ENCODE peak calls at places on chromosomes 1 and 21, in ten cellular contexts. Y is stimulated activated CD4-positive, alpha-beta T cell treated with anti-CD3 and anti-CD28 coated beads, Interleukin-1b, Interleukin-23, amount 100 ng/mL, for 1 hour; X is iris pigment epithelial cell; U is uterus; G is left lobe of liver; E is fibroblast of the aortic adventitia; D is head of caudate nucleus; P is NCI-H2171 treated with DMSO at 0.1 percent for 48 hours; K is activated naive CD4-positive, alpha-beta T cell; H is stimulated activated CD8-positive, alpha-beta memory T cell treated with anti-CD3 and anti-CD28 coated beads, Interleukin-4, amount 100 ng/mL, for 1 hour. B is an unnamed sample.

GRCh38 chr1:215567491-215568286 is 585 bp downstream of the KCTD3 start:
- DNase-seq in Y (peak; percentile 2), X (peak; percentile 49), U (peak; percentile 45), G (peak; percentile 64), E (peak; percentile 55), D (peak; percentile 75), P (peak; percentile 82), K (peak; percentile 4), H (no peak), B (peak; percentile 68)

GRCh38 chr1:154730251-154730650 is 122.3 kb upstream of the ADAR start:
- DNase-seq in Y (no peak), X (peak; percentile 60), U (no peak), G (no peak), E (peak; percentile 53), D (no peak), P (no peak), K (no peak), H (no peak), B (peak; percentile 90)

GRCh38 chr1:245493029-245493428 is 338.2 kb downstream of the KIF26B start:
- DNase-seq in Y (no peak), X (peak; percentile 15), U (no peak), G (no peak), E (no peak), D (no peak), P (no peak), K (no peak), H (no peak), B (no peak)

GRCh38 chr1:93164816-93165215 is 15.4 kb downstream of the TMED5 start:
- DNase-seq in Y (no peak), X (no peak), U (no peak), G (no peak), E (no peak), D (no peak), P (no peak), K (no peak), H (no peak), B (no peak)

GRCh38 chr1:29247044-29247443 is 10.7 kb downstream of the PTPRU start:
- DNase-seq in Y (no peak), X (no peak), U (no peak), G (no peak), E (no peak), D (no peak), P (no peak), K (no peak), H (no peak), B (no peak)

GRCh38 chr1:228163776-228164534 is 1.6 kb upstream of the IBA57 start:
- DNase-seq in Y (no peak), X (no peak), U (peak; percentile 20), G (peak; percentile 44), E (no peak), D (no peak), P (no peak), K (no peak), H (no peak), B (no peak)

GRCh38 chr21:25396135-25396711 is 211.1 kb downstream of the MRPL39 start:
- DNase-seq in Y (peak; percentile 43), X (no peak), U (no peak), G (no peak), E (no peak), D (no peak), P (no peak), K (no peak), H (no peak), B (no peak)

GRCh38 chr1:164510435-164510834 is 48.5 kb upstream of the PBX1 start:
- DNase-seq in Y (no peak), X (peak; percentile 4), U (no peak), G (no peak), E (peak; percentile 59), D (no peak), P (peak; percentile 2), K (no peak), H (no peak), B (no peak)

GRCh38 chr1:11719313-11720032 is 16.5 kb upstream of the AGTRAP start:
- DNase-seq in Y (peak; percentile 86), X (peak; percentile 45), U (peak; percentile 82), G (peak; percentile 77), E (peak; percentile 77), D (peak; percentile 92), P (peak; percentile 83), K (peak; percentile 87), H (peak; percentile 77), B (peak; percentile 82)

GRCh38 chr1:56376188-56376984 is 203.0 kb downstream of the PLPP3 start:
- DNase-seq in Y (no peak), X (peak; percentile 8), U (peak; percentile 71), G (no peak), E (peak; percentile 77), D (no peak), P (no peak), K (no peak), H (no peak), B (no peak)

GRCh38 chr1:31063636-31064035 is 1.9 kb downstream of the PUM1 start:
- DNase-seq in Y (no peak), X (peak; percentile 28), U (no peak), G (no peak), E (peak; percentile 26), D (no peak), P (no peak), K (no peak), H (no peak), B (no peak)

GRCh38 chr21:37367301-37367757 is 756 bp downstream of the DYRK1A start:
- DNase-seq in Y (peak; percentile 12), X (no peak), U (no peak), G (no peak), E (no peak), D (peak; percentile 42), P (no peak), K (no peak), H (no peak), B (no peak)

GRCh38 chr1:43822040-43822439 is 111.6 kb upstream of the ARTN start:
- DNase-seq in Y (no peak), X (peak; percentile 78), U (peak; percentile 26), G (no peak), E (peak; percentile 92), D (no peak), P (no peak), K (no peak), H (no peak), B (no peak)

GRCh38 chr1:5651496-5651895 is 340.7 kb downstream of the NPHP4 start:
- DNase-seq in Y (no peak), X (no peak), U (no peak), G (peak; percentile 28), E (no peak), D (no peak), P (no peak), K (no peak), H (no peak), B (no peak)

GRCh38 chr1:3712573-3713535 is 39.4 kb upstream of the CCDC27 start:
- DNase-seq in Y (no peak), X (no peak), U (no peak), G (no peak), E (no peak), D (peak; percentile 94), P (peak; percentile 13), K (no peak), H (no peak), B (no peak)

GRCh38 chr1:41476807-41477361 is 7.6 kb downstream of the EDN2 start:
- DNase-seq in Y (no peak), X (no peak), U (no peak), G (peak; percentile 97), E (no peak), D (no peak), P (no peak), K (no peak), H (no peak), B (peak; percentile 82)

GRCh38 chr1:208235983-208236761 is 8.0 kb downstream of the PLXNA2 start:
- DNase-seq in Y (no peak), X (peak; percentile 87), U (peak; percentile 74), G (no peak), E (peak; percentile 85), D (no peak), P (no peak), K (no peak), H (no peak), B (peak; percentile 63)

GRCh38 chr1:83055391-83056170 is 943.4 kb downstream of the TTLL7 start:
- DNase-seq in Y (no peak), X (no peak), U (no peak), G (no peak), E (peak; percentile 54), D (no peak), P (no peak), K (no peak), H (no peak), B (no peak)

GRCh38 chr21:43370888-43371570 is 55.9 kb downstream of the SIK1 start:
- DNase-seq in Y (no peak), X (no peak), U (no peak), G (no peak), E (no peak), D (no peak), P (no peak), K (no peak), H (no peak), B (no peak)

GRCh38 chr1:115669886-115670285 is 28.1 kb downstream of the VANGL1 start:
- DNase-seq in Y (no peak), X (peak; percentile 27), U (no peak), G (no peak), E (peak; percentile 15), D (no peak), P (no peak), K (no peak), H (no peak), B (no peak)

GRCh38 chr1:248576219-248576980 is 1.8 kb upstream of the OR2T34 start:
- DNase-seq in Y (no peak), X (no peak), U (no peak), G (no peak), E (no peak), D (no peak), P (no peak), K (no peak), H (no peak), B (no peak)

GRCh38 chr21:35565204-35565611 is 495.1 kb downstream of the SETD4 start:
- DNase-seq in Y (no peak), X (peak; percentile 83), U (no peak), G (no peak), E (peak; percentile 89), D (no peak), P (no peak), K (no peak), H (no peak), B (no peak)

GRCh38 chr1:109767596-109768334 is 4.0 kb upstream of the EPS8L3 start:
- DNase-seq in Y (no peak), X (no peak), U (peak; percentile 8), G (no peak), E (no peak), D (peak; percentile 16), P (no peak), K (no peak), H (no peak), B (no peak)

GRCh38 chr1:74368335-74368734 is 133.1 kb downstream of the TNNI3K start:
- DNase-seq in Y (no peak), X (no peak), U (no peak), G (no peak), E (no peak), D (no peak), P (no peak), K (no peak), H (no peak), B (no peak)

GRCh38 chr1:7703321-7704213 is 67.5 kb upstream of the VAMP3 start:
- DNase-seq in Y (no peak), X (no peak), U (no peak), G (no peak), E (no peak), D (peak; percentile 57), P (peak; percentile 16), K (no peak), H (no peak), B (peak; percentile 85)

GRCh38 chr1:207063014-207063413 is 9.9 kb downstream of the PFKFB2 start:
- DNase-seq in Y (no peak), X (no peak), U (no peak), G (no peak), E (no peak), D (no peak), P (no peak), K (no peak), H (no peak), B (no peak)

GRCh38 chr1:213201380-213202155 is 150.5 kb downstream of the RPS6KC1 start:
- DNase-seq in Y (no peak), X (peak; percentile 91), U (no peak), G (no peak), E (no peak), D (no peak), P (no peak), K (no peak), H (no peak), B (no peak)

GRCh38 chr1:211942583-211942982 is 92.8 kb downstream of the INTS7 start:
- DNase-seq in Y (no peak), X (no peak), U (no peak), G (no peak), E (no peak), D (no peak), P (no peak), K (no peak), H (no peak), B (no peak)